ENCODE peak calls at places on chromosomes 12 and 14, in six cellular contexts. Z is HepG2, I is H1, G is GM12878, E is K562, V is SK-N-SH. T is an unnamed sample.

GRCh38 chr14:69985456-69985855 is 106.2 kb downstream of the SMOC1 start:
- DNase-seq in Z (no peak), I (no peak), G (no peak), E (no peak), V (no peak), T (peak)

GRCh38 chr12:1918081-1918874 is at the start of gene CACNA2D4:
- DNase-seq in Z (no peak), I (no peak), G (no peak), E (no peak), V (peak), T (no peak)

GRCh38 chr12:55188974-55189556 is 31.8 kb upstream of the OR10A7 start:
- DNase-seq in Z (peak), I (peak), G (peak), E (peak), V (peak), T (peak)

GRCh38 chr14:102392506-102392905 is 29.8 kb downstream of the TECPR2 start:
- DNase-seq in Z (no peak), I (no peak), G (no peak), E (no peak), V (no peak), T (peak)

GRCh38 chr14:92993302-92993701 is 70.4 kb downstream of the CHGA start:
- DNase-seq in Z (peak), I (no peak), G (no peak), E (no peak), V (no peak), T (no peak)

GRCh38 chr14:95515523-95516517 is 630 bp downstream of the SYNE3 start:
- DNase-seq in Z (peak), I (no peak), G (no peak), E (peak), V (peak), T (peak)

GRCh38 chr12:51631591-51631990 is 40.6 kb downstream of the SCN8A start:
- DNase-seq in Z (no peak), I (no peak), G (no peak), E (no peak), V (no peak), T (peak)

GRCh38 chr14:29042546-29042945 is 276.0 kb downstream of the FOXG1 start:
- DNase-seq in Z (no peak), I (no peak), G (no peak), E (no peak), V (no peak), T (peak)

GRCh38 chr12:1457901-1458300 is 136.5 kb downstream of the FBXL14 start:
- DNase-seq in Z (no peak), I (no peak), G (no peak), E (no peak), V (no peak), T (peak)

GRCh38 chr12:43029971-43030370 is 440.4 kb upstream of the PRICKLE1 start:
- DNase-seq in Z (no peak), I (no peak), G (no peak), E (no peak), V (no peak), T (peak)

GRCh38 chr12:68904351-68904982 is 28.5 kb downstream of the CPM start:
- DNase-seq in Z (no peak), I (no peak), G (no peak), E (no peak), V (no peak), T (peak)

GRCh38 chr14:104444159-104445030 is 135.2 kb upstream of the C14orf180 start:
- DNase-seq in Z (no peak), I (no peak), G (no peak), E (no peak), V (no peak), T (no peak)

GRCh38 chr14:31197671-31198070 is 9.9 kb downstream of the HECTD1 start:
- DNase-seq in Z (peak), I (no peak), G (no peak), E (no peak), V (no peak), T (no peak)

GRCh38 chr12:54711664-54712063 is 63.5 kb upstream of the DCD start:
- DNase-seq in Z (no peak), I (no peak), G (no peak), E (no peak), V (no peak), T (no peak)

GRCh38 chr12:26274441-26275312 is 79.3 kb downstream of the SSPN start:
- DNase-seq in Z (peak), I (peak), G (peak), E (peak), V (peak), T (peak)

GRCh38 chr12:105573574-105573973 is 243.1 kb downstream of the C12orf75 start:
- DNase-seq in Z (no peak), I (no peak), G (no peak), E (no peak), V (no peak), T (no peak)

GRCh38 chr14:72129283-72129682 is 197.1 kb downstream of the RGS6 start:
- DNase-seq in Z (no peak), I (no peak), G (no peak), E (no peak), V (no peak), T (no peak)

GRCh38 chr12:121673013-121673441 is 3.6 kb upstream of the MORN3 start:
- DNase-seq in Z (no peak), I (no peak), G (no peak), E (peak), V (peak), T (no peak)

GRCh38 chr14:89027097-89027740 is 202.8 kb downstream of the TTC8 start:
- DNase-seq in Z (peak), I (no peak), G (no peak), E (peak), V (no peak), T (peak)

GRCh38 chr14:68546839-68547238 is 246.0 kb downstream of the ZFP36L1 start:
- DNase-seq in Z (no peak), I (no peak), G (no peak), E (no peak), V (no peak), T (peak)

GRCh38 chr12:77124767-77125166 is 59.4 kb upstream of the E2F7 start:
- DNase-seq in Z (no peak), I (no peak), G (no peak), E (no peak), V (no peak), T (peak)

GRCh38 chr12:5083955-5084849 is 40.5 kb downstream of the KCNA5 start:
- DNase-seq in Z (peak), I (no peak), G (peak), E (peak), V (peak), T (peak)

GRCh38 chr14:94051115-94051514 is 25.0 kb downstream of the OTUB2 start:
- DNase-seq in Z (no peak), I (no peak), G (no peak), E (no peak), V (no peak), T (peak)

GRCh38 chr12:49583361-49584094 is 15.6 kb upstream of the MCRS1 start:
- DNase-seq in Z (no peak), I (no peak), G (no peak), E (no peak), V (no peak), T (peak)

GRCh38 chr14:68222726-68223125 is 403.1 kb downstream of the RAD51B start:
- DNase-seq in Z (no peak), I (no peak), G (no peak), E (no peak), V (no peak), T (no peak)

GRCh38 chr12:66829660-66830325 is 150.9 kb upstream of the GRIP1 start:
- DNase-seq in Z (no peak), I (no peak), G (no peak), E (no peak), V (no peak), T (no peak)

GRCh38 chr12:121400332-121401139 is 618 bp downstream of the RNF34 start:
- DNase-seq in Z (peak), I (no peak), G (peak), E (no peak), V (peak), T (peak)

GRCh38 chr12:24562761-24563392 is 386.0 kb downstream of the BCAT1 start:
- DNase-seq in Z (no peak), I (no peak), G (no peak), E (peak), V (peak), T (peak)

DNA sequence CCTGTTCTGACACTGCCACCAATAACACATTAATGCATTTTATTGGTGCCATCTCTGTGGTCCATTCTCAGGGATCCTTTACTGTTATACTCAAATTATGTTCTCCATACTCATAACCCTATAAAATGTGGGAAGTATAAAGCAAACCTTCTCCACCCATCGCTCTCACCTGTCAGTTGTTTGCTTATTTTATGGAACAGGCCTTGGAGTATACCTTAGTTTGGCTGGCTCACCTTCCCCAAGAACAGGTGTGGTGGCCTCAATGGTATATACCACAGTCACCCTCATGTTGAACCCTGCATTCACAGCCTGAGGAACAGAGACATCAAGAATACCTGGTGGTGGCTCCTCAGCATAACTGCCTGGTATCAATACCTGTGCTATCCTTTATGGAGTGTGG is 308.4 kb upstream of the STXBP6 start:
- DNase-seq in Z (no peak), I (no peak), G (no peak), E (no peak), V (no peak), T (no peak)
- H3K9ac ChIP-seq in Z (no peak), I (no peak), G (no peak), E (no peak), V (no peak), T (no peak)

GRCh38 chr14:91211017-91211416 is 33.5 kb downstream of the GPR68 start:
- DNase-seq in Z (no peak), I (no peak), G (no peak), E (no peak), V (no peak), T (no peak)

GRCh38 chr14:91216731-91217226 is 27.7 kb downstream of the GPR68 start:
- DNase-seq in Z (no peak), I (no peak), G (no peak), E (no peak), V (no peak), T (no peak)

GRCh38 chr14:91215381-91215780 is 29.1 kb downstream of the GPR68 start:
- DNase-seq in Z (no peak), I (no peak), G (no peak), E (no peak), V (no peak), T (no peak)

GRCh38 chr14:91218041-91218440 is 26.5 kb downstream of the GPR68 start:
- DNase-seq in Z (no peak), I (no peak), G (no peak), E (no peak), V (no peak), T (no peak)

DNA sequence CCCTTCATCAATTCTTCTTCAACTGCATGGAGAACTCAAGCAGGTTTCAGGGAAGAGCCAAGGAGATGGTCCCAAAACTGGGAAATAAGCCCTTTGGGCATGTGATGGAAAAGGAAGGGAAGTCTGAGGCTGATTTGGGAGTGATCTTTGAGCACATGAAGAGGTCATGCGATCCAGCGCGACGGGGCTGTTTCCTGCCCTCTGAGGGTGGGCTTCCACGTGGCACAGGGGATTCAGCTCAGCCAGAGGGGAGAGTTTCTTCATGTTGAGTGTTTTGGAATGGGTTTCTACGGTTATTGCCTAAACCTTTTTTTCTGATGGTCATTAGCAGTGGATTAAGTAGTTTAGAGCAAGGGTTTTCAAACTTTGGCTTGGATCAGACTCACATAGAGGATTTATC is 30.2 kb downstream of the GPR68 start:
- DNase-seq in Z (no peak), I (no peak), G (no peak), E (no peak), V (no peak), T (no peak)
- TF ChIP-seq USF2 in Z (no peak), I (no peak), G (no peak), E (no peak), V (no peak), T (no peak)

DNA sequence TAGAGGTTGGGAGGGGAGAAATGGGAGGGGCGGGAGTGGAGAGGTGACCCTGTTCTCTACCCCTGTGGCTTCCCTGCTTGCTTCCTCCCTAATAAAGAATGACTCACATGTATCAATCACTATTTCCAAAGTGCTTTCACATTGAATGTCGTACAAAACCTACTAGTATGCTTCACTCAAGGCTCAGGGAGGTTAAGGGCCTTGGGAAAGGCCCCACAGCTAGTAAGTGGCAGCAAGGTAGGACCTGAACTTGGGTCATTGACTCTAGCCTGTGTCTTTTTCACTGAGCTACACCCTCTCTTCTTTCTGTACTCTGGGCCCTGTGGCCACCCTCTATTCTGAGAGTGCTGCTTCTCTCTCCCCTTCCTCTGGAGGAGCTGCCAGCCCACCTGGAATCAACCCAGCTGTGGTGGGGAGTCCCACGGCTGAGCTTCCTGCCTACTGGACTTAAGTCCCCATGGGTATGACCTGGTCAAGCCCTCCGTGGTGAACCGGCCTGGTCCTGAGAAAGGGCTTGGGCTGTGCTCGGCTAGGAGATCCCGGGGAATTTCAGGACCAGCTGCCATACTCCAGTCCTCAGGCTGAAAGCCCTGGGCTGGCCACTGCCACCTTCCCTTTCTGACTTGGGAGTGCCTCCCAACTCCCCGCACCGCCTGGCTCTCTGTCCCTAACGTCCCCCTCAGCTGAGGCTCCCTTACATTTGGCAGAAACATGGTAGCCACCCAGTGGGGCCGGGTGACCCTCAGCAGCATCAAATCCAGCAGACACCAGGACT is 13.0 kb downstream of the SLC48A1 start:
- DNase-seq in Z (no peak), I (no peak), G (no peak), E (no peak), V (no peak), T (no peak)
- H3K9ac ChIP-seq in Z (no peak), I (no peak), G (no peak), E (no peak), V (no peak), T (no peak)

GRCh38 chr12:27970981-27971489 is 1.5 kb downstream of the PTHLH start:
- DNase-seq in Z (no peak), I (no peak), G (no peak), E (no peak), V (peak), T (no peak)
- TF ChIP-seq USF2 in Z (no peak), I (no peak), G (no peak), E (no peak), V (no peak), T (no peak)

GRCh38 chr14:74917200-74917543 is 5.9 kb downstream of the RPS6KL1 start:
- DNase-seq in Z (no peak), I (no peak), G (no peak), E (no peak), V (no peak), T (no peak)

GRCh38 chr14:74918380-74918779 is 4.7 kb downstream of the RPS6KL1 start:
- DNase-seq in Z (no peak), I (no peak), G (no peak), E (no peak), V (no peak), T (no peak)

GRCh38 chr14:74915826-74916225 is 7.2 kb downstream of the RPS6KL1 start:
- DNase-seq in Z (no peak), I (no peak), G (no peak), E (no peak), V (no peak), T (no peak)

GRCh38 chr14:74919421-74920165 is 3.5 kb downstream of the RPS6KL1 start:
- DNase-seq in Z (no peak), I (no peak), G (no peak), E (no peak), V (no peak), T (peak)

DNA sequence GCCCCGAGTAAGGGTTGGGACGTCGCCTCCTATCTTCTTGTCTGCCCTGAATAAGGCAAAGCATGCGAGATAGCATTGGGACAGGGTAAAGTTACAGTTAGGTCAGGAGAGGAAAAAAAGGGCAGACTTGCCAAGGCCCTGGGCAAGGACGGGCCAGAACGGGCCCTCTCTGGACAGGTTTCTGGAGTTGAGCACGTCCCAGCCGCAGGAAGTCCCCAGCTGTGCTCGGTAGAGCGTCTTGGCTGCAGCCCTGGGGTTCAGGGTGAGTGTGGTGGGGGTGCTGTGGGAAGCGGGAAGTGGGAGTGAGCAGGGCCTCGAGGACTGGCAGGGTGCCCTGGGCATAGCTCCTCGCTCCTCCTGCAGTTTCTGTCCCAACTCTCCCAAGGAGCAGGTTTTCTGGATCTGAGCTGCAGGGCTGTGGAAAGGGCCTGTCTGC is 5.4 kb downstream of the RPS6KL1 start:
- DNase-seq in Z (no peak), I (no peak), G (no peak), E (no peak), V (no peak), T (no peak)
- H3K9ac ChIP-seq in Z (no peak), I (no peak), G (no peak), E (no peak), V (no peak), T (no peak)

GRCh38 chr12:47767197-47767724 is 5.8 kb upstream of the SLC48A1 start:
- DNase-seq in Z (peak), I (no peak), G (no peak), E (peak), V (no peak), T (peak)
- TF ChIP-seq USF2 in Z (no peak), I (no peak), G (no peak), E (no peak), V (no peak), T (no peak)

GRCh38 chr14:54773171-54774006 is 129.2 kb downstream of the GCH1 start:
- DNase-seq in Z (peak), I (peak), G (peak), E (peak), V (peak), T (peak)
- H3K9ac ChIP-seq in Z (no peak), I (no peak), G (no peak), E (peak), V (peak), T (peak)

GRCh38 chr14:99037777-99038176 is 234.2 kb downstream of the BCL11B start:
- DNase-seq in Z (no peak), I (no peak), G (no peak), E (no peak), V (no peak), T (no peak)
- TF ChIP-seq USF2 in Z (no peak), I (no peak), G (no peak), E (no peak), V (no peak), T (no peak)